ENCODE peak calls at places on chromosomes 11 and 22, in ten cellular contexts. N is breast epithelium, Y is uterus, G is gastrocnemius medialis, V is transverse colon, T is suprapubic skin, C is testis, B is Peyer's patch, O is ovary, M is adrenal gland. Z is an unnamed sample.

GRCh38 chr22:40422558-40423245 is 52.3 kb downstream of the SGSM3 start:
- DNase-seq in V (no peak), O (no peak), Y (no peak), G (no peak), B (no peak), N (no peak), T (no peak), M (no peak), C (no peak), Z (no peak)

GRCh38 chr11:8832571-8833260 is 78.3 kb upstream of the AKIP1 start:
- DNase-seq in B (no peak), O (no peak), N (peak), G (no peak), Y (peak), C (no peak), V (no peak), T (peak), M (no peak), Z (no peak)

GRCh38 chr22:35065796-35066218 is at the start of gene ISX:
- DNase-seq in Y (no peak), V (peak), N (no peak), G (no peak), B (no peak), T (no peak), M (no peak), C (no peak), O (no peak), Z (no peak)

GRCh38 chr22:25650834-25651233 is 86.4 kb downstream of the GRK3 start:
- DNase-seq in B (no peak), T (no peak), Y (no peak), V (no peak), C (no peak), O (no peak), G (no peak), M (no peak), N (no peak), Z (no peak)

GRCh38 chr22:45638834-45639746 is 32.5 kb upstream of the ATXN10 start:
- DNase-seq in M (no peak), V (peak), Y (peak), T (peak), G (no peak), C (no peak), O (no peak), B (no peak), N (no peak), Z (peak)

GRCh38 chr11:118909619-118910308 is 16.0 kb downstream of the BCL9L start:
- DNase-seq in T (no peak), G (no peak), Y (no peak), M (peak), N (no peak), B (no peak), C (no peak), O (no peak), V (no peak), Z (no peak)

GRCh38 chr11:124297921-124298320 is 15.8 kb downstream of the OR8D1 start:
- DNase-seq in T (no peak), G (no peak), O (no peak), V (no peak), N (no peak), C (no peak), Y (no peak), B (no peak), M (no peak), Z (no peak)

GRCh38 chr11:124950606-124951330 is 3.2 kb upstream of the CCDC15 start:
- DNase-seq in O (no peak), Y (no peak), M (no peak), V (no peak), G (no peak), C (no peak), N (no peak), T (no peak), B (no peak), Z (no peak)

GRCh38 chr11:126733685-126734084 is 266.9 kb downstream of the KIRREL3 start:
- DNase-seq in T (no peak), V (no peak), M (no peak), B (no peak), N (no peak), Y (no peak), G (no peak), C (no peak), O (no peak), Z (no peak)

GRCh38 chr11:62604460-62605130 is 2.9 kb upstream of the MTA2 start:
- DNase-seq in O (no peak), G (no peak), N (no peak), V (no peak), Y (no peak), C (peak), T (no peak), M (no peak), B (no peak), Z (no peak)

GRCh38 chr11:1936072-1936780 is 10.9 kb upstream of the MRPL23 start:
- DNase-seq in O (peak), G (no peak), Y (no peak), M (no peak), B (no peak), T (no peak), V (no peak), N (no peak), C (no peak), Z (no peak)

GRCh38 chr22:42170946-42171345 is 40.3 kb upstream of the CYP2D6 start:
- DNase-seq in C (no peak), G (no peak), O (no peak), B (no peak), M (no peak), V (no peak), Y (no peak), T (no peak), N (no peak), Z (no peak)

GRCh38 chr11:94574193-94574961 is 7.2 kb downstream of the PIWIL4 start:
- DNase-seq in C (no peak), M (no peak), O (peak), T (no peak), N (no peak), Y (peak), G (no peak), V (no peak), B (no peak), Z (peak)

GRCh38 chr22:40147388-40148176 is 30.1 kb upstream of the TNRC6B start:
- DNase-seq in N (no peak), T (no peak), G (no peak), B (no peak), V (peak), O (no peak), M (no peak), Y (no peak), C (no peak), Z (no peak)

GRCh38 chr11:128506999-128507591 is 80.3 kb downstream of the ETS1 start:
- DNase-seq in V (peak), M (peak), C (peak), G (peak), N (peak), O (peak), B (no peak), T (peak), Y (peak), Z (peak)

GRCh38 chr11:96075532-96075959 is 151.6 kb upstream of the MTMR2 start:
- DNase-seq in G (no peak), N (no peak), C (no peak), M (no peak), B (no peak), Y (no peak), O (no peak), V (no peak), T (no peak), Z (no peak)

GRCh38 chr22:48492371-48493320 is 1335.0 kb downstream of the BRD1 start:
- DNase-seq in N (peak), O (peak), T (no peak), M (peak), G (no peak), Y (peak), C (peak), V (peak), B (peak), Z (peak)

GRCh38 chr11:118610220-118610772 is 2.9 kb downstream of the PHLDB1 start:
- DNase-seq in O (no peak), V (no peak), T (peak), B (no peak), Y (no peak), C (no peak), N (no peak), M (no peak), G (no peak), Z (no peak)

GRCh38 chr11:19116971-19117759 is at the start of gene ZDHHC13:
- DNase-seq in C (peak), Y (peak), N (peak), V (peak), M (peak), B (peak), T (peak), O (peak), G (peak), Z (peak)

GRCh38 chr11:84215671-84216070 is 929.5 kb upstream of the CCDC90B start:
- DNase-seq in B (no peak), Y (no peak), O (no peak), G (no peak), N (no peak), V (no peak), C (no peak), T (no peak), M (no peak), Z (no peak)

GRCh38 chr11:45232341-45233080 is 53.6 kb downstream of the SYT13 start:
- DNase-seq in M (no peak), V (no peak), Y (no peak), G (no peak), N (no peak), O (no peak), B (no peak), T (peak), C (no peak), Z (no peak)

GRCh38 chr11:66479741-66480115 is 506 bp upstream of the DPP3 start:
- DNase-seq in O (no peak), G (no peak), V (no peak), M (no peak), N (no peak), B (no peak), C (no peak), T (no peak), Y (no peak), Z (peak)

GRCh38 chr11:88704505-88704904 is 361.3 kb downstream of the GRM5 start:
- DNase-seq in N (no peak), G (no peak), C (no peak), O (no peak), B (no peak), Y (no peak), V (no peak), M (no peak), T (no peak), Z (no peak)

GRCh38 chr11:93541884-93542752 is 1.1 kb downstream of the SMCO4 start:
- DNase-seq in C (peak), V (peak), N (no peak), B (peak), Y (peak), M (peak), G (no peak), O (peak), T (no peak), Z (peak)

GRCh38 chr11:79050784-79051183 is 390.0 kb downstream of the TENM4 start:
- DNase-seq in G (no peak), V (no peak), Y (no peak), O (no peak), T (no peak), M (no peak), C (no peak), N (no peak), B (no peak), Z (no peak)

GRCh38 chr11:79047980-79048379 is 392.9 kb downstream of the TENM4 start:
- DNase-seq in O (no peak), V (no peak), C (no peak), B (no peak), N (no peak), Y (no peak), G (no peak), T (no peak), M (no peak), Z (no peak)

GRCh38 chr11:79047356-79047755 is 393.5 kb downstream of the TENM4 start:
- DNase-seq in M (no peak), G (no peak), V (no peak), O (no peak), T (no peak), N (no peak), B (no peak), C (no peak), Y (no peak), Z (no peak)

GRCh38 chr11:79052539-79052938 is 388.3 kb downstream of the TENM4 start:
- DNase-seq in G (no peak), B (no peak), V (no peak), Y (no peak), M (no peak), C (no peak), T (no peak), N (no peak), O (no peak), Z (no peak)

DNA sequence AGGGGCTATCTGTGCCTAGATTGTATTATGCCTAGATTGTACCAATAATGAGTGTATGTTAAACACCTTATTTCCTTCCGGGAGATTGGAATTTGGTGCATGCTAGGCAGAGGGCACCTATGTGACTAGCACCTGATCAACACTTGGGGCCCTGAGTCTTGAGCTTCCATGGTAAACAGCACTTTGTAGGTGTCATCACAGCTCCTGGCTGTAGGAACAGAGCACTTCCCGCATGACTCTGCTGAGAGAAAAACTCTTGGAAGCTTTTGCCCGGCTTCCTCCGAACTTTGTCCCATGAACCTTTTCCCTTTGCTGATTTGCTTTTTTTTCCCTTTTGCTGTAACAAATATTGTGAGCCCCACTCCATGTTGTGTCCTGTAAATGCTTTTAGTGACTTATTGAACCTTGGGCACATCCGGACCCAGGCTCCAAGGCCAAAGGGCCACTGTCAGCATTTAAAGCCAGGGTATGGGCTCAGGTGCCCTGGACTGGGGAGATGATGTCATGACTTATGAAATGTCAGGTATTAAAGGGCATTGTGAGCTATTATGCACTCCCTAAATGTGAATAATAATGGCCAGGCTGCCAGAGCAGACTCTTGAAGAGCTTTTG is 391.1 kb downstream of the TENM4 start:
- DNase-seq in T (no peak), C (no peak), O (no peak), G (no peak), N (no peak), Y (no peak), V (no peak), M (no peak), B (no peak), Z (no peak)
- TF ChIP-seq POLR2A in T (no peak), C (no peak), O (no peak), G (no peak), N (no peak), Y (no peak), V (no peak), M (no peak), B (no peak), Z (no peak)

DNA sequence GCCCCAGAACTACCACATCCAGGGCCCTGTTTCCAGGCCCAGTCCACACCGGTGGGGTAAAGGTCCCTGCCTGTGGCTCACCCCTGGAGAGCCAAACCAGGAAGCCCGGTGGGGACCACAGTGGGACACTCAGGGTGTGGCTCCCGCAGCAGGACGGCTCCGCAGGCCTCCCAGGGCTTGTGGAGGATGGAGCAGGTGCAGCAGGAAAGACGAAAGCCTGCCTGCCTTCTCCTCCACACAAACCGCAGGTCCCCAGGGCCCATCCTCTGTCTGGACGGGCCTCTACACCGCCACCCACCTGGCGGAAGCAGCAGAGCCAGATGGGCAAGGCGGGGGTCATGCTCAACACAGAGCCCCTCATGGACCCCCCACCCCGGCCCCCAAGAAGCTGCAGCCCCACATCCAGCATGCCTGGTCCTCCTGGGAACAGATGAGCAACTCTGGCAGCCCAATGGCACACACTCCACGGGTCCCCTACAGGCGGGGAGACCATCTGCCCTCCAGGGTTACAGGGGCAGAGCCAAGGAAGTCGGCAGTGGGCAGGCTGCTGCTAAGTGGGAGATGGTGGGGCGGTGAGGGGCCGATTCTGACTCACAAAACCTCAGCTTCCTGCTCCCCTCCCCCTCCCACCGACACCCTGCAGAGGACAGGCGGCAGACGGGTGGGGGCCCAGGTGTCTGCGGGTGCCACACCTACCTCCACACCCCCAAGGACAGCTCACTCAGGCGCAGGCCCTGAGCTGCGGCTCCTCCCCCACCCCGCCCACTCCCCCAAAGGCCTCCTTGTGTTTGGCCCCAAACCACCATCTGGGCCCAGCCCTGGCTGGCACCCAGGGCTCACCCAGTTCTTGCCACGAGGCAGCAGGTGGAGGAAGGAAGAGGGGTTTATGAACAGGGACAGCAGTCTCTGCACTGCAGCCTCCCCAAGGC is 5.2 kb downstream of the SBF1 start:
- DNase-seq in C (peak), G (no peak), O (no peak), V (peak), M (peak), N (peak), Y (no peak), T (no peak), B (peak), Z (peak)
- TF ChIP-seq CTCF in C (no peak), G (no peak), O (no peak), V (no peak), M (no peak), N (no peak), Y (no peak), T (no peak), B (no peak), Z (no peak)

GRCh38 chr11:498297-499181 is 8.5 kb downstream of the RNH1 start:
- DNase-seq in N (no peak), C (no peak), T (no peak), O (no peak), M (no peak), V (no peak), Y (no peak), G (no peak), B (no peak), Z (peak)
- TF ChIP-seq POLR2A in N (no peak), C (no peak), T (no peak), O (no peak), M (no peak), V (no peak), Y (no peak), G (no peak), B (no peak), Z (no peak)

GRCh38 chr11:73137262-73137941 is 4.7 kb downstream of the FCHSD2 start:
- DNase-seq in V (no peak), N (no peak), Y (no peak), T (no peak), O (no peak), B (no peak), M (no peak), G (no peak), C (no peak), Z (no peak)
- TF ChIP-seq CTCF in V (no peak), N (no peak), Y (no peak), T (no peak), O (no peak), B (no peak), M (no peak), G (no peak), C (no peak), Z (no peak)

DNA sequence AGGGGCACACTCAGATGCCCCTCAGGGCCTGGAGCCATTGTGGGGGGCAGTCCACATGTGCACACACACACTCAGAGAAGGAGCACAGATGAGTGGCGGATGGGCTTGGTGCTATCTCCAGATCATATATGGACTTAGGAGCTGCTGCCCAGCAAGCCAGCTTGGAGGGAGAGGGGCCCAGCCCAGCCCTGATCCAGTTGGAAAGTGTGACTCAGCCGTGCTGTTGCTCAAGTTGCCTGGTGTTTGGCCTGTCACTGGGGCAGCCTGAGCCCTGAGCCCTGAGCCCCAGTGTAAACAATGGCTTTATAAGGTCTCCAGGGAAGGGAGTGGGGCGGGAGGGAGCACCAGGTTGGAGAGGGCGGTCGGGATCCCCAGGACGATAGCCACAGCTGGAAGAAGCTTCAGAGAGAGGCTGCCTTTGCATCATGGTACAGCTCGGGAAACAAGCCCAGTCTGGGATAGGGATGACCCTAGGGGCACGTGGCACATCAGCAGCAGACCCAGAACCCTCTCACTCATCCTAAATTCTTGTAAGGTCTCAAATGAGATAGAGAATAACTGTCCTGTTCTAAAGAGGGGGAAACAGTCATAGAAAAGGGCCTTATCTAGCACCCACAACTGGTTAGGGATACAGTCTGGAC is 4.8 kb downstream of the SELENOM start:
- DNase-seq in Y (peak), B (peak), V (peak), O (peak), M (peak), T (peak), G (peak), C (no peak), N (no peak), Z (peak)
- TF ChIP-seq POLR2A in Y (peak), B (no peak), V (peak), O (no peak), M (no peak), T (no peak), G (peak), C (no peak), N (no peak), Z (no peak)

DNA sequence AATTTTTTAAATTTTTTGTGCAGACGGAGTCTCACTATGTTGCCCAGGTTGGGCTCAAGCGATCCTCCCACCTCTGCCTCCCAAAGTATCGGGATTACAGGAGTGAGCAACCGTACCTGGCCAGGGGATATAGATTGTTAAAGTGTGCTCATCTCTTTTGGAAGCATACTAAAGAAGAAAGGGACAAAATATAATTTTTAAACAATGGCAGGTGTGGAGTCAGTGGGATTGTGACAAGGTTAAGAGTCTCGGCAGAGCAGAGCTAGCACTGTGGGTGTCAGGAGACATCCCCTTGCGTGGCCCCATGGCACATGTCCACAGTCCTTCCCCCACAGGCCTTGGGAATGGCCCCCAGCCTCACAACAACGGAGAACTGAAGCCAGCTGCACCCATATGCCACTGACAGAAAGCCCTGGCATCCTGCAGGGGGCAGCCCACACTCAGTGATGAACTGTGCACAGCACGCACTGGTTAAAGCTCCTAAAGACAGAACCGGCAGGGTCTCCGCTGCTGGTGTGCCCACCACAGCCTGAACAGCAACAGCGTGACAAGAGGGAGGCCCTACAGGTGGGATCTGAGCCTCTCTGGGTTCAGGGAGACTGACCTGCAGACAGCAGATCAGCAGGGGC is 29.9 kb downstream of the SERPIND1 start:
- DNase-seq in Y (no peak), O (no peak), C (peak), B (no peak), V (peak), N (no peak), G (no peak), M (peak), T (no peak), Z (no peak)
- TF ChIP-seq CTCF in Y (no peak), O (no peak), C (peak), B (no peak), V (peak), N (peak), G (no peak), M (peak), T (peak), Z (no peak)

Z was measured in lower leg skin.